ENCODE peak calls at places on chromosomes 5 and 9, in seven cellular contexts. E is gastrocnemius medialis; Q is HL-60; U is ovary; L is CD8-positive, alpha-beta T cell; Z is K562; G is stomach. X is an unnamed sample.

GRCh38 chr9:135680091-135680490 is 17.0 kb downstream of the LCN9 start:
- DNase-seq in G (no peak), Z (no peak), E (no peak), L (no peak), U (no peak), Q (no peak), X (no peak)

GRCh38 chr5:64292611-64293215 is 127.1 kb downstream of the RNF180 start:
- DNase-seq in L (no peak), G (no peak), E (no peak), Z (no peak), Q (no peak), U (no peak), X (no peak)

GRCh38 chr5:32583582-32584232 is 1.6 kb upstream of the SUB1 start:
- DNase-seq in Q (no peak), E (no peak), G (peak; percentile 37), Z (no peak), U (no peak), L (no peak), X (no peak)

GRCh38 chr9:38677660-38678303 is 42.2 kb downstream of the FAM240B start:
- DNase-seq in Z (no peak), E (no peak), G (no peak), L (no peak), Q (no peak), U (no peak), X (no peak)

GRCh38 chr9:134597957-134598883 is 43.4 kb upstream of the COL5A1 start:
- DNase-seq in E (no peak), Q (no peak), U (no peak), Z (no peak), L (no peak), G (no peak), X (no peak)

GRCh38 chr9:95724253-95724991 is 151.1 kb upstream of the ERCC6L2 start:
- DNase-seq in G (no peak), U (no peak), Z (no peak), L (peak; percentile 27), E (no peak), Q (no peak), X (no peak)

GRCh38 chr5:106956901-106957300 is 713.8 kb downstream of the EFNA5 start:
- DNase-seq in Q (no peak), U (no peak), E (no peak), L (no peak), G (no peak), Z (no peak), X (no peak)

GRCh38 chr9:78601957-78602565 is 305.1 kb downstream of the PSAT1 start:
- DNase-seq in G (no peak), E (no peak), L (no peak), Z (peak; percentile 17), Q (no peak), U (no peak), X (no peak)

GRCh38 chr5:69129413-69129812 is 35.6 kb downstream of the SLC30A5 start:
- DNase-seq in E (no peak), Z (no peak), L (no peak), G (no peak), Q (no peak), U (no peak), X (peak; percentile 74)

GRCh38 chr5:40364441-40364840 is 315.3 kb upstream of the PTGER4 start:
- DNase-seq in U (no peak), G (no peak), Z (no peak), Q (no peak), E (no peak), L (no peak), X (no peak)

GRCh38 chr5:120096413-120096812 is 367.7 kb upstream of the PRR16 start:
- DNase-seq in G (no peak), E (no peak), Z (no peak), L (no peak), Q (no peak), U (no peak), X (no peak)

GRCh38 chr9:100540327-100540726 is 37.6 kb upstream of the CAVIN4 start:
- DNase-seq in Z (no peak), U (no peak), E (no peak), L (no peak), Q (no peak), G (no peak), X (no peak)

GRCh38 chr5:36876965-36877666 is 547 bp downstream of the NIPBL start:
- DNase-seq in E (peak; percentile 55), Z (peak; percentile 76), G (peak; percentile 76), Q (no peak), U (peak; percentile 77), L (peak; percentile 39), X (no peak)

GRCh38 chr5:53871050-53871449 is 310.6 kb downstream of the NDUFS4 start:
- DNase-seq in Q (no peak), L (no peak), Z (no peak), G (no peak), E (no peak), U (no peak), X (no peak)

GRCh38 chr9:113957778-113958430 is 81.8 kb downstream of the ZNF618 start:
- DNase-seq in U (no peak), Z (no peak), G (no peak), Q (no peak), L (no peak), E (no peak), X (peak; percentile 63)

GRCh38 chr9:72006481-72006880 is 53.9 kb downstream of the C9orf57 start:
- DNase-seq in Z (no peak), L (no peak), G (no peak), Q (no peak), U (no peak), E (no peak), X (no peak)

DNA sequence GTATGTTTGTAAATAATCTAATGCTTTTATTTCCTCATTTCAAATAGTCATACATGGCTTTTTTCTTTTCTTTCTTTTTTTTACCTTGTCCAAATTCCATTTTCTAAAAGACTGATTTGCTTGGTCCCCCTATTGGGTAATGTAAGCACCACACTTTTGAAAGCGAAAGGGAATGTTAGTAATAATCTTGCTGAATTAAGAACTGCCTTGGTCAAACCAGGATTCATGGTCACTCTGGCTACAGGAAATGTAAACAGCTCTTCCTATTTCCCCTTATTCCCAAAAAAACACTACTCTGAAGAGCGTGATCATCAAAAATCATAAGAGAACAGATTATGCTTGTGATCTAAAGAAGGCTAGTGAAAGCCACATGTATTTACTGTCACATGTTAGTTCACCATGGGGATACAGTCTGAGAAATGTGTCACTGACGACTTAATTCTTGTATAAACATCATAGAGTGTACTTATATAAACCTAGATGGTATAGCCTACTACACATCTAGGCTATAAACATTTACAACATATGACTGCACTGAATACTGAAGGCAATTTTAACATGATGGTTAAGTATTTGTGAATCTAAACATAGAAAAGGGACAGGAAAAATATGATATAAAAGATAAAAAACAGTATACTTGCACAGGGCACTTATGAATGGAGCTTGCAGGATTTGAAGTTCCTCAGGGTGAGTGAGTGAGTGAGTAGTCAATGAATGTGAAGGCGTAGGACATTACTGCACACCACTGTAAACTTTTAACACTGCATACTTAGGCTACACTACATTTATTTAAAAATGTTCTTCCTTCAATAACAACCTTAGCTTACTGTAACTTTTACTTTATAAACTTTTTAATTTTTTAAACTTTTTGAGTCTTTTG is 75.3 kb downstream of the HMGCR start:
- DNase-seq in L (no peak), Q (no peak), U (no peak), G (no peak), Z (no peak), E (no peak), X (peak; percentile 58)
- TF ChIP-seq CTCF in L (no peak), Q (no peak), U (no peak), G (no peak), Z (no peak), E (no peak), X (peak; percentile 5)

GRCh38 chr5:50745221-50745620 is 78.8 kb downstream of the PARP8 start:
- DNase-seq in G (no peak), Z (no peak), Q (no peak), E (no peak), L (no peak), U (no peak), X (no peak)
- H3K4me3 ChIP-seq in G (peak overlapping the region; percentile 27), Z (no peak overlapping the region), Q (no peak overlapping the region), E (peak overlapping the region; percentile 29), L (peak overlapping the region; percentile 44), U (peak overlapping the region; percentile 11), X (no peak overlapping the region)

GRCh38 chr5:16455670-16456069 is 9.9 kb downstream of the ZNF622 start:
- DNase-seq in Z (no peak), U (no peak), G (no peak), Q (no peak), E (no peak), L (no peak), X (no peak)

GRCh38 chr5:16454686-16455085 is 10.9 kb downstream of the ZNF622 start:
- DNase-seq in U (no peak), Z (peak; percentile 39), Q (no peak), E (no peak), G (no peak), L (no peak), X (no peak)

GRCh38 chr5:16456103-16456832 is 9.3 kb downstream of the ZNF622 start:
- DNase-seq in Z (peak; percentile 81), Q (no peak), L (no peak), E (peak; percentile 67), U (no peak), G (no peak), X (no peak)

GRCh38 chr5:16450163-16450562 is 15.4 kb downstream of the ZNF622 start:
- DNase-seq in U (no peak), E (no peak), Z (no peak), L (no peak), G (no peak), Q (no peak), X (no peak)

DNA sequence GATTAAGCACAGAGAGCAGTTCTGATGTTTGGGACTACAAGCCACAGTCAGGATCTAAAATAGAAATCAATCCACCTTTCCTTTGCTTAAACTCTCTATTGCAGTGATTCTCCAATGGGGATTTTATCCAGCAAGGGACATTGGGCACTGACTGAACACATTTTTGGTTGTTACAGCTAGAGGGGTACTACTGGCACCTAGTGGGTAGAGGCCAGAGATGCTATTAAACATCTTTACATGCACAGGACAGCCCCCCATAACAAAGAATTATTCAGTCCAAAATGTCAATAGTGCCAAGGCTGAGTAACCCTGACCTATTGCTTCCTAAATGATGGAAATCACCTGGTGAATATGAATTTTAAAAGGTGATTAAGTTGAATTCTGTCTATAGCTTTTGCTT is 12.0 kb downstream of the ZNF622 start:
- DNase-seq in U (no peak), G (no peak), Z (no peak), Q (no peak), L (no peak), E (no peak), X (no peak)
- TF ChIP-seq CTCF in U (no peak), G (no peak), Z (no peak), Q (no peak), L (no peak), E (no peak), X (no peak)

GRCh38 chr5:72213482-72213881 is 106.2 kb downstream of the MAP1B start:
- DNase-seq in Z (no peak), U (no peak), Q (no peak), L (no peak), E (no peak), G (no peak), X (no peak)

GRCh38 chr5:72212171-72212570 is 104.9 kb downstream of the MAP1B start:
- DNase-seq in Z (no peak), Q (no peak), L (no peak), E (no peak), U (no peak), G (no peak), X (no peak)

GRCh38 chr5:72208324-72208723 is 101.0 kb downstream of the MAP1B start:
- DNase-seq in L (no peak), Q (no peak), Z (no peak), U (no peak), E (no peak), G (no peak), X (no peak)

GRCh38 chr5:72209515-72210115 is 102.3 kb downstream of the MAP1B start:
- DNase-seq in L (no peak), Q (no peak), G (no peak), U (no peak), E (no peak), Z (no peak), X (no peak)

GRCh38 chr5:72210913-72211670 is 103.8 kb downstream of the MAP1B start:
- DNase-seq in G (peak; percentile 68), Q (no peak), L (no peak), E (no peak), U (peak; percentile 47), Z (peak; percentile 33), X (no peak)
- H3K4me3 ChIP-seq in G (no peak overlapping the region), Q (no peak overlapping the region), L (no peak overlapping the region), E (no peak overlapping the region), U (no peak overlapping the region), Z (no peak overlapping the region), X (peak overlapping the region; percentile 6)

X was measured in AG04449.